ENCODE peak calls at places on chromosomes 6 and 20, in five cellular contexts. One of them, this sample, is unnamed.

GRCh38 chr6:169959129-169960002 is 207.9 kb downstream of the ERMARD start:
- DNase-seq in uterus: peak
- DNase-seq in heart left ventricle: no peak
- DNase-seq in breast epithelium: peak
- DNase-seq in IMR-90: no peak
- DNase-seq in this sample: peak

GRCh38 chr20:8156603-8157079 is 24.6 kb downstream of the PLCB1 start:
- DNase-seq in uterus: no peak
- DNase-seq in heart left ventricle: no peak
- DNase-seq in breast epithelium: no peak
- DNase-seq in IMR-90: peak
- DNase-seq in this sample: peak

GRCh38 chr6:36130672-36131516 is 581 bp downstream of the MAPK13 start:
- DNase-seq in uterus: no peak
- DNase-seq in heart left ventricle: peak
- DNase-seq in breast epithelium: peak
- DNase-seq in IMR-90: no peak
- DNase-seq in this sample: no peak

GRCh38 chr20:19975436-19975799 is 41.7 kb upstream of the NAA20 start:
- DNase-seq in uterus: no peak
- DNase-seq in heart left ventricle: no peak
- DNase-seq in breast epithelium: no peak
- DNase-seq in IMR-90: peak
- DNase-seq in this sample: no peak

GRCh38 chr6:21808045-21808470 is 214.5 kb downstream of the SOX4 start:
- DNase-seq in uterus: peak
- DNase-seq in heart left ventricle: no peak
- DNase-seq in breast epithelium: no peak
- DNase-seq in IMR-90: peak
- DNase-seq in this sample: no peak

GRCh38 chr20:24739751-24740150 is 209.3 kb upstream of the CST7 start:
- DNase-seq in uterus: no peak
- DNase-seq in heart left ventricle: no peak
- DNase-seq in breast epithelium: no peak
- DNase-seq in IMR-90: no peak
- DNase-seq in this sample: no peak

GRCh38 chr6:31702819-31703716 is at the start of gene ABHD16A:
- DNase-seq in uterus: peak
- DNase-seq in heart left ventricle: peak
- DNase-seq in breast epithelium: peak
- DNase-seq in IMR-90: peak
- DNase-seq in this sample: peak

GRCh38 chr6:70222350-70222749 is 80.5 kb downstream of the COL9A1 start:
- DNase-seq in uterus: no peak
- DNase-seq in heart left ventricle: no peak
- DNase-seq in breast epithelium: no peak
- DNase-seq in IMR-90: no peak
- DNase-seq in this sample: no peak

GRCh38 chr6:96499781-96500180 is 21.8 kb upstream of the UFL1 start:
- DNase-seq in uterus: no peak
- DNase-seq in heart left ventricle: no peak
- DNase-seq in breast epithelium: no peak
- DNase-seq in IMR-90: no peak
- DNase-seq in this sample: no peak

GRCh38 chr20:10113746-10114145 is 79.0 kb downstream of the ANKEF1 start:
- DNase-seq in uterus: no peak
- DNase-seq in heart left ventricle: no peak
- DNase-seq in breast epithelium: no peak
- DNase-seq in IMR-90: no peak
- DNase-seq in this sample: no peak

GRCh38 chr6:38305995-38306681 is 333.6 kb downstream of the BTBD9 start:
- DNase-seq in uterus: no peak
- DNase-seq in heart left ventricle: no peak
- DNase-seq in breast epithelium: no peak
- DNase-seq in IMR-90: peak
- DNase-seq in this sample: no peak

GRCh38 chr20:17873410-17874270 is 95.0 kb downstream of the SNX5 start:
- DNase-seq in uterus: peak
- DNase-seq in heart left ventricle: peak
- DNase-seq in breast epithelium: peak
- DNase-seq in IMR-90: peak
- DNase-seq in this sample: peak

GRCh38 chr6:34916348-34916967 is 27.4 kb downstream of the ANKS1A start:
- DNase-seq in uterus: no peak
- DNase-seq in heart left ventricle: no peak
- DNase-seq in breast epithelium: no peak
- DNase-seq in IMR-90: peak
- DNase-seq in this sample: no peak

GRCh38 chr6:143337201-143337949 is 113.1 kb downstream of the ADAT2 start:
- DNase-seq in uterus: no peak
- DNase-seq in heart left ventricle: peak
- DNase-seq in breast epithelium: no peak
- DNase-seq in IMR-90: peak
- DNase-seq in this sample: peak

GRCh38 chr6:13429406-13429753 is 58.0 kb downstream of the GFOD1 start:
- DNase-seq in uterus: no peak
- DNase-seq in heart left ventricle: no peak
- DNase-seq in breast epithelium: no peak
- DNase-seq in IMR-90: no peak
- DNase-seq in this sample: peak

GRCh38 chr20:50625986-50626677 is 65.2 kb downstream of the RIPOR3 start:
- DNase-seq in uterus: peak
- DNase-seq in heart left ventricle: peak
- DNase-seq in breast epithelium: no peak
- DNase-seq in IMR-90: peak
- DNase-seq in this sample: no peak

GRCh38 chr6:30213999-30214982 is 1.1 kb upstream of the TRIM26 start:
- DNase-seq in uterus: peak
- DNase-seq in heart left ventricle: peak
- DNase-seq in breast epithelium: peak
- DNase-seq in IMR-90: peak
- DNase-seq in this sample: peak

GRCh38 chr6:30213654-30213998 is 420 bp upstream of the TRIM26 start:
- DNase-seq in uterus: no peak
- DNase-seq in heart left ventricle: no peak
- DNase-seq in breast epithelium: no peak
- DNase-seq in IMR-90: no peak
- DNase-seq in this sample: no peak

GRCh38 chr6:30211899-30212298 is 1.3 kb downstream of the TRIM26 start:
- DNase-seq in uterus: no peak
- DNase-seq in heart left ventricle: no peak
- DNase-seq in breast epithelium: no peak
- DNase-seq in IMR-90: no peak
- DNase-seq in this sample: no peak

GRCh38 chr6:30211306-30211705 is 1.9 kb downstream of the TRIM26 start:
- DNase-seq in uterus: no peak
- DNase-seq in heart left ventricle: no peak
- DNase-seq in breast epithelium: no peak
- DNase-seq in IMR-90: no peak
- DNase-seq in this sample: no peak

GRCh38 chr6:30212865-30213653 is at the start of gene TRIM26:
- DNase-seq in uterus: peak
- DNase-seq in heart left ventricle: peak
- DNase-seq in breast epithelium: peak
- DNase-seq in IMR-90: peak
- DNase-seq in this sample: peak
- TF ChIP-seq POLR2A in uterus: peak
- TF ChIP-seq POLR2A in heart left ventricle: peak
- TF ChIP-seq POLR2A in breast epithelium: peak
- TF ChIP-seq POLR2A in IMR-90: peak
- TF ChIP-seq POLR2A in this sample: peak

GRCh38 chr20:53869466-53870258 is 200.7 kb downstream of the BCAS1 start:
- DNase-seq in uterus: peak
- DNase-seq in heart left ventricle: no peak
- DNase-seq in breast epithelium: peak
- DNase-seq in IMR-90: peak
- DNase-seq in this sample: peak
- TF ChIP-seq POLR2A in uterus: no peak
- TF ChIP-seq POLR2A in heart left ventricle: no peak
- TF ChIP-seq POLR2A in breast epithelium: no peak
- TF ChIP-seq POLR2A in IMR-90: no peak
- TF ChIP-seq POLR2A in this sample: no peak

GRCh38 chr6:43773050-43773956 is 3.3 kb downstream of the VEGFA start:
- DNase-seq in uterus: peak
- DNase-seq in heart left ventricle: peak
- DNase-seq in breast epithelium: no peak
- DNase-seq in IMR-90: peak
- DNase-seq in this sample: peak
- TF ChIP-seq POLR2A in uterus: no peak
- TF ChIP-seq POLR2A in heart left ventricle: no peak
- TF ChIP-seq POLR2A in breast epithelium: no peak
- TF ChIP-seq POLR2A in IMR-90: peak
- TF ChIP-seq POLR2A in this sample: no peak

DNA sequence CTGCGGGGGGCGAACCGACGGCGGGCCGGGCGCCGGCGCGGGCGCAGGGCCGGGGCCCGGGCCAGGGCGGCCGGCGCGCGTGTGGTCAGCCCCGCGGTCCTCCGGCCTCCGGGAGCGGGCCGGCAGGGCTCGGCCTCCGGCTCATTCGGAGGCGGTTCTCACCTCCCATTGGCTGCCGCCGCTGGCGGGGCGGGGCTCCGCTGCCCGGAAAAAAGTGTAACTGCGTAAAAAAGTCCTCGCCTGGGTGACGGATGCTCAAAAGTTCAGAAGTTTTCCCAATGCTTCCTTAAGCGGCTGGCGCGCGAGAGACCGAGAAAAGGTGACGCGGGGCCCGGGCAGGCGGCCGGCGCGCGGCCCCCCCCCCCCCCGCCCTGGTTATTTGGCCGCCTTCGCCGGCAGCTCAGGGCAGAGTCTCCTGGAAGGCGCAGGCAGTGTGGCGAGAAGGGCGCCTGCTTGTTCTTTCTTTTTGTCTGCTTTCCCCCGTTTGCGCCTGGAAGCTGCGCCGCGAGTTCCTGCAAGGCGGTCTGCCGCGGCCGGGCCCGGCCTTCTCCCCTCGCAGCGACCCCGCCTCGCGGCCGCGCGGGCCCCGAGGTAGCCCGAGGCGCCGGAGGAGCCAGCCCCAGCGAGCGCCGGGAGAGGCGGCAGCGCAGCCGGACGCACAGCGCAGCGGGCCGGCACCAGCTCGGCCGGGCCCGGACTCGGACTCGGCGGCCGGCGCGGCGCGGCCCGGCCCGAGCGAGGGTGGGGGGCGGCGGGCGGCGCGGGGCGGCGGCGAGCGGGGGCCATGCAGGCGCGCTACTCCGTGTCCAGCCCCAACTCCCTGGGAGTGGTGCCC is at the start of gene FOXC1:
- DNase-seq in uterus: peak
- DNase-seq in heart left ventricle: peak
- DNase-seq in breast epithelium: peak
- DNase-seq in IMR-90: peak
- DNase-seq in this sample: peak
- TF ChIP-seq POLR2A in uterus: peak
- TF ChIP-seq POLR2A in heart left ventricle: no peak
- TF ChIP-seq POLR2A in breast epithelium: no peak
- TF ChIP-seq POLR2A in IMR-90: peak
- TF ChIP-seq POLR2A in this sample: peak

GRCh38 chr6:85390105-85390728 is 59.7 kb upstream of the NT5E start:
- DNase-seq in uterus: no peak
- DNase-seq in heart left ventricle: no peak
- DNase-seq in breast epithelium: no peak
- DNase-seq in IMR-90: peak
- DNase-seq in this sample: no peak
- TF ChIP-seq POLR2A in uterus: no peak
- TF ChIP-seq POLR2A in heart left ventricle: no peak
- TF ChIP-seq POLR2A in breast epithelium: no peak
- TF ChIP-seq POLR2A in IMR-90: no peak
- TF ChIP-seq POLR2A in this sample: no peak

GRCh38 chr6:145091827-145092164 is 643.5 kb downstream of the EPM2A start:
- DNase-seq in uterus: no peak
- DNase-seq in heart left ventricle: no peak
- DNase-seq in breast epithelium: no peak
- DNase-seq in IMR-90: no peak
- DNase-seq in this sample: no peak

GRCh38 chr6:145096846-145097245 is 638.5 kb downstream of the EPM2A start:
- DNase-seq in uterus: peak
- DNase-seq in heart left ventricle: no peak
- DNase-seq in breast epithelium: no peak
- DNase-seq in IMR-90: no peak
- DNase-seq in this sample: peak

GRCh38 chr6:145093226-145093625 is 642.1 kb downstream of the EPM2A start:
- DNase-seq in uterus: no peak
- DNase-seq in heart left ventricle: no peak
- DNase-seq in breast epithelium: no peak
- DNase-seq in IMR-90: no peak
- DNase-seq in this sample: no peak

GRCh38 chr6:145091102-145091826 is 644.1 kb downstream of the EPM2A start:
- DNase-seq in uterus: no peak
- DNase-seq in heart left ventricle: no peak
- DNase-seq in breast epithelium: no peak
- DNase-seq in IMR-90: no peak
- DNase-seq in this sample: no peak

DNA sequence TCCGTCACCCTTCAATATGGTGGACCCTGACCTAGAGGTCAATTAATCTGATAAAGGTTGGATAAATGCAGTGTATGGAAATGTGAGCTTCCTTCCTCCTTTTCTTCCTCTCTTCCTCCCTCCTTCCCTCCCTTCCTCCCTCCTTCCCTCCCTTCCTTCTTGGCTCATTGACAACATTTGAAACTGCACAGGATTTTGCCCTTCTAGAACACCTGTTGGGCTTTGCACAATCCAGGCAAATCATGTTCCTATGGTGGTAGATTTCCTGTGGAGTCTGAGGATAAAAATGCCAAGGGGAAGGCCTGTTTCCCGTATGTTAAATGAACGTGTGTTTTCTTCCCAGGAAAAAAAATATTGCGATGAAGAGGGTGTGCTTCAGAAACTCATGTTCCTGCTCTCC is 642.8 kb downstream of the EPM2A start:
- DNase-seq in uterus: no peak
- DNase-seq in heart left ventricle: no peak
- DNase-seq in breast epithelium: no peak
- DNase-seq in IMR-90: no peak
- DNase-seq in this sample: peak
- TF ChIP-seq POLR2A in uterus: no peak
- TF ChIP-seq POLR2A in heart left ventricle: no peak
- TF ChIP-seq POLR2A in breast epithelium: no peak
- TF ChIP-seq POLR2A in IMR-90: no peak
- TF ChIP-seq POLR2A in this sample: no peak

DNA sequence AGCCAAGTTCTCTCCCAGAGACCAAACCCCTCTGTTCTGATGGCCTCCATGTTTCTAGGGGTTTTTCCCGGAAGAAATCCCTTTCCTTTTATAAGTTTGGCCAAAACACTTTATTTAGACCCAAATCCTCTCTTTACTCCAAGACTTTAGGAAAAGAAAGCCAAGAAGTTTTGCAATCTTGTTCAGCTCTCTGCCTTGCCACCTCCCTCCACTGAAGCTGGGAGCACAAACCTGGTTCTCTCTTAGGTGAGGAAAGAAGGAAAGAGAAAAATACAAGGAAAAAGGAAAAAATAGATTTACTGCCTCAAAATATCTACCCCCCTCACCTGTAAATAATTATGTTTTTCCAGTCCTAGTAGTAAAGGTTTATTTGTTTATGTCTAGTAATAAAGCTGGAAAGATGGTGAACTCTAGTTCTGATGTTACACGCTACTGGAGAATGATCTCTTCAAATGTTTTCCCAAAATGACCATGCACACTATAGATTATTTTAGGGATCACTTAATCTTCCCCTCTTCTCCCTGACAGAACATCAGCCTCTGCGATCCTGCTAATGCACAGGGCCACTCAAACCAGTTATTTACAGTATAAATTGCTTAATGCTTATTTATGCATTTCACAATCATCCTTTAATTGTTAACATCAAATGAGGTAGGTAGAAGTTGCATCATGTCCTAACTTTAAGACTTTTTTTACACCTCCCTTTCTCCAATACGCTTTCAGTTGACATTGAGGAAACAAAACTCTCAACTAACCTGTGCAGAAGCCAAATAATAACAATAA is 10.9 kb upstream of the ARG1 start:
- DNase-seq in uterus: no peak
- DNase-seq in heart left ventricle: no peak
- DNase-seq in breast epithelium: no peak
- DNase-seq in IMR-90: no peak
- DNase-seq in this sample: no peak
- TF ChIP-seq POLR2A in uterus: no peak
- TF ChIP-seq POLR2A in heart left ventricle: no peak
- TF ChIP-seq POLR2A in breast epithelium: no peak
- TF ChIP-seq POLR2A in IMR-90: no peak
- TF ChIP-seq POLR2A in this sample: no peak

This sample was measured in endothelial cell of umbilical vein.